ENCODE peak calls at places on chromosomes 6 and 20, in six cellular contexts. D is brain microvascular endothelial cell, O is fibroblast of mammary gland, K is fibroblast of pulmonary artery, S is IMR-90, T is upper lobe of right lung. G is an unnamed sample.

GRCh38 chr6:21142716-21143115 is 450.8 kb upstream of the SOX4 start:
- DNase-seq in O (no peak), K (no peak), D (no peak), T (no peak), S (no peak), G (no peak)

GRCh38 chr6:1136415-1136774 is 175.5 kb upstream of the FOXQ1 start:
- DNase-seq in S (peak; percentile 86), O (peak; percentile 83), K (no peak), T (no peak), D (peak; percentile 28), G (no peak)

GRCh38 chr6:154471609-154472362 is 38.7 kb downstream of the CNKSR3 start:
- DNase-seq in T (no peak), K (no peak), D (no peak), O (no peak), S (no peak), G (no peak)

GRCh38 chr6:12369781-12370262 is 79.7 kb downstream of the EDN1 start:
- DNase-seq in T (no peak), D (no peak), O (no peak), K (no peak), S (no peak), G (no peak)

GRCh38 chr20:57669626-57670025 is 40.2 kb downstream of the PMEPA1 start:
- DNase-seq in K (no peak), T (no peak), O (no peak), D (no peak), S (no peak), G (no peak)

GRCh38 chr6:10230533-10230932 is 184.3 kb downstream of the TFAP2A start:
- DNase-seq in S (no peak), O (no peak), T (no peak), K (no peak), D (no peak), G (no peak)

GRCh38 chr20:50425076-50425475 is 85.1 kb upstream of the PTPN1 start:
- DNase-seq in K (no peak), T (no peak), O (peak; percentile 47), D (no peak), S (no peak), G (peak; percentile 15)

GRCh38 chr20:62063601-62063980 is 2.1 kb downstream of the TAF4 start:
- DNase-seq in S (peak; percentile 62), D (no peak), T (peak; percentile 64), K (no peak), O (peak; percentile 26), G (no peak)

GRCh38 chr6:167856999-167857660 is 30.4 kb downstream of the AFDN start:
- DNase-seq in D (peak; percentile 65), O (peak; percentile 88), S (peak; percentile 71), K (peak; percentile 91), T (no peak), G (no peak)

GRCh38 chr6:100451577-100451976 is 13.1 kb downstream of the SIM1 start:
- DNase-seq in O (no peak), S (no peak), D (no peak), K (no peak), T (no peak), G (no peak)
- TF ChIP-seq CTCF in O (no peak), S (no peak), D (no peak), K (no peak), T (no peak), G (no peak)

GRCh38 chr6:108570518-108570917 is 9.8 kb downstream of the FOXO3 start:
- DNase-seq in O (peak; percentile 41), D (no peak), K (no peak), S (peak; percentile 32), T (no peak), G (no peak)
- TF ChIP-seq CTCF in O (peak; percentile 7), D (no peak), K (no peak), S (peak; percentile 24), T (no peak), G (no peak)

GRCh38 chr6:44152533-44152932 is 6.1 kb upstream of the CAPN11 start:
- DNase-seq in D (no peak), S (no peak), T (no peak), K (no peak), O (no peak), G (no peak)

GRCh38 chr6:44158770-44159228 is at the start of gene CAPN11:
- DNase-seq in D (no peak), T (no peak), K (no peak), S (no peak), O (no peak), G (no peak)

GRCh38 chr6:44154067-44154466 is 4.6 kb upstream of the CAPN11 start:
- DNase-seq in O (no peak), K (no peak), S (no peak), D (no peak), T (no peak), G (no peak)

GRCh38 chr6:44156494-44157151 is 2.0 kb upstream of the CAPN11 start:
- DNase-seq in D (no peak), K (no peak), S (no peak), T (no peak), O (no peak), G (no peak)

GRCh38 chr6:44157152-44157521 is 1.5 kb upstream of the CAPN11 start:
- DNase-seq in O (no peak), D (no peak), K (no peak), S (no peak), T (no peak), G (no peak)
- TF ChIP-seq CTCF in O (no peak), D (no peak), K (no peak), S (no peak), T (no peak), G (no peak)

GRCh38 chr6:13554929-13555333 is 19.5 kb upstream of the SIRT5 start:
- DNase-seq in K (peak; percentile 33), O (no peak), T (no peak), S (peak; percentile 13), D (no peak), G (no peak)
- TF ChIP-seq CTCF in K (no peak), O (no peak), T (no peak), S (no peak), D (no peak), G (no peak)

GRCh38 chr20:33007376-33008335 is at the start of gene BPIFB2:
- DNase-seq in K (no peak), D (no peak), O (no peak), S (no peak), T (no peak), G (no peak)

GRCh38 chr20:33005908-33006775 is 1.4 kb upstream of the BPIFB2 start:
- DNase-seq in K (no peak), D (no peak), O (no peak), S (no peak), T (no peak), G (no peak)

GRCh38 chr20:33006776-33007375 is 628 bp upstream of the BPIFB2 start:
- DNase-seq in S (no peak), T (no peak), O (no peak), K (no peak), D (no peak), G (no peak)

GRCh38 chr20:33004141-33004751 is at the start of gene SUN5:
- DNase-seq in T (peak; percentile 39), S (no peak), O (no peak), K (no peak), D (no peak), G (no peak)

DNA sequence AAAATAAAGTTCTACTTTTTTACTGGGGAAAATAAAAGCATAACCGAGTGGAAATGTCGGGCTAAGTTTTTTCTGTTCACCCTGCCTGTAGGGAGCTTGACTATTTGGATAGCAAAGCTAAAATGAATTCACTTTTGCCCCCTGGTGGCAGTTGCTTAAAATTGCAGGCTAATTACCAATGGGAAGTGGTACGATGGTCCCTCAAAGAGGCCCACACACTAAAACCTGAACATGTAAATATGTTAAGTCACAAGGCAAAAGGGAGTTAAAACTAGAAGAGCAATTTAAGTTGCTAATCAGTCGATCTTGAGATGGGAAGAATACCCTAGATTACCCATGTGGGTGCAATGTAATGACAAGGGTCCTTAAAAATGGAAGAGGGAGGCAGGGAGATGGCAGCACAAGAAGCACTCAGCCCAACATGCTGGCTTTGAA is 916 bp upstream of the SUN5 start:
- DNase-seq in O (peak; percentile 25), D (peak; percentile 2), K (peak; percentile 12), T (no peak), S (peak; percentile 15), G (peak; percentile 44)
- TF ChIP-seq CTCF in O (peak; percentile 53), D (peak; percentile 58), K (peak; percentile 47), T (peak; percentile 36), S (peak; percentile 36), G (peak; percentile 83)

DNA sequence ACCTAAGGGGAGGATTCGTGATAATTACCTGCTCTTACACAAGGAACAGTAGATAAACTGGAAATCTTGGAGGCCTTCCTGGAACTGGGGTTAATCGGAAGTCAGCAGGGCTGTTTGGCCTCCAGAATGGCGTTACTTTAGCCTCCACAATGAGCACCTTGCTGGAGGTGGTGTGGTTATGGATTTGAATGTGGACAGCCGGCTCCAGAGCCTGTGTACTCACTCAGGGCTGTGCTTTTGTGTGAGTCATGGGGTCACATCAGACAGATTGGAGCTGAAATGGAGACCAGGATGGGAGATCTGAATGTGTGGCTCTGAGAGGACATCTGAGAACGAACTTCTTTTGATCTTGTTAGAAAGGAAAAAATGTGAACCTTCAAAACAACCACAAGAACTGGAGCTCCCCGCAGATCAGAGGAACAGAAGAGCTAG is 30.4 kb downstream of the IGF2R start:
- DNase-seq in D (no peak), K (no peak), S (no peak), T (no peak), O (no peak), G (no peak)
- TF ChIP-seq CTCF in D (no peak), K (no peak), S (no peak), T (no peak), O (no peak), G (no peak)